ENCODE peak calls at places on chromosome 1, in nine cellular contexts. C is A549, R is sigmoid colon, U is Peyer's patch, Q is heart left ventricle, P is esophagus squamous epithelium, L is ovary, E is K562, Y is H1. W is an unnamed sample.

GRCh38 chr1:5269901-5270300 is 615.5 kb downstream of the AJAP1 start:
- DNase-seq in R (no peak), L (no peak), U (no peak), Y (no peak), E (no peak), Q (no peak), P (no peak), C (no peak), W (no peak)

GRCh38 chr1:41964400-41964799 is 45.7 kb upstream of the HIVEP3 start:
- DNase-seq in Q (no peak), L (no peak), P (no peak), C (no peak), R (no peak), E (no peak), Y (no peak), U (no peak), W (no peak)

GRCh38 chr1:109628540-109629321 is 9.1 kb downstream of the AMPD2 start:
- DNase-seq in Q (no peak), U (no peak), C (no peak), R (no peak), L (peak; percentile 23), P (no peak), E (no peak), Y (peak; percentile 37), W (peak; percentile 4)

GRCh38 chr1:166875302-166875733 is 746 bp downstream of the TADA1 start:
- DNase-seq in P (no peak), Y (no peak), R (no peak), U (no peak), C (no peak), L (no peak), E (peak; percentile 31), Q (no peak), W (no peak)

GRCh38 chr1:2785631-2786328 is 15.7 kb downstream of the TTC34 start:
- DNase-seq in Y (no peak), R (peak; percentile 52), L (no peak), P (no peak), C (no peak), U (peak; percentile 43), Q (no peak), E (no peak), W (no peak)

GRCh38 chr1:118136511-118136937 is 48.5 kb downstream of the SPAG17 start:
- DNase-seq in U (no peak), L (no peak), Q (peak; percentile 34), R (no peak), E (no peak), Y (no peak), P (no peak), C (no peak), W (no peak)

GRCh38 chr1:55282058-55282457 is 66.9 kb upstream of the USP24 start:
- DNase-seq in Q (no peak), C (no peak), E (no peak), U (no peak), R (no peak), P (no peak), L (no peak), Y (no peak), W (no peak)

GRCh38 chr1:161484613-161485012 is 20.6 kb upstream of the FCGR2A start:
- DNase-seq in L (no peak), C (no peak), R (no peak), P (no peak), Q (no peak), Y (no peak), U (no peak), E (no peak), W (no peak)

GRCh38 chr1:150981805-150982712 is at the start of gene ANXA9:
- DNase-seq in Q (no peak), P (no peak), C (no peak), L (no peak), E (peak; percentile 83), Y (peak; percentile 66), U (peak; percentile 74), R (no peak), W (no peak)

GRCh38 chr1:171213559-171214454 is 28.7 kb downstream of the FMO2 start:
- DNase-seq in C (no peak), P (no peak), E (no peak), L (no peak), Y (no peak), R (no peak), Q (no peak), U (no peak), W (no peak)

GRCh38 chr1:54379481-54380284 is 26.5 kb downstream of the SSBP3 start:
- DNase-seq in P (no peak), Y (no peak), C (no peak), E (no peak), U (no peak), L (peak; percentile 69), R (no peak), Q (peak; percentile 77), W (no peak)

GRCh38 chr1:32105338-32105737 is 2.5 kb upstream of the KPNA6 start:
- DNase-seq in U (no peak), Q (no peak), C (no peak), Y (no peak), E (no peak), L (no peak), P (no peak), R (no peak), W (no peak)

GRCh38 chr1:178580876-178581275 is 68.0 kb downstream of the TEX35 start:
- DNase-seq in U (no peak), Q (no peak), C (no peak), R (no peak), Y (no peak), P (no peak), E (no peak), L (no peak), W (no peak)

GRCh38 chr1:178579095-178579494 is 66.2 kb downstream of the TEX35 start:
- DNase-seq in Q (no peak), C (no peak), R (no peak), L (no peak), E (no peak), P (no peak), U (no peak), Y (no peak), W (no peak)

GRCh38 chr1:178579562-178579961 is 66.7 kb downstream of the TEX35 start:
- DNase-seq in Q (no peak), E (no peak), C (no peak), L (no peak), Y (no peak), U (no peak), P (no peak), R (no peak), W (no peak)

GRCh38 chr1:178580096-178580495 is 67.2 kb downstream of the TEX35 start:
- DNase-seq in P (no peak), R (no peak), Y (no peak), Q (no peak), L (no peak), C (no peak), E (no peak), U (no peak), W (no peak)

GRCh38 chr1:178581351-178581951 is 68.5 kb downstream of the TEX35 start:
- DNase-seq in C (no peak), U (no peak), L (no peak), E (no peak), R (no peak), Y (peak; percentile 62), P (no peak), Q (no peak), W (no peak)
- TF ChIP-seq CTCF in C (no peak), U (no peak), L (no peak), E (no peak), R (no peak), Y (peak; percentile 30), P (no peak), Q (no peak), W (no peak)

DNA sequence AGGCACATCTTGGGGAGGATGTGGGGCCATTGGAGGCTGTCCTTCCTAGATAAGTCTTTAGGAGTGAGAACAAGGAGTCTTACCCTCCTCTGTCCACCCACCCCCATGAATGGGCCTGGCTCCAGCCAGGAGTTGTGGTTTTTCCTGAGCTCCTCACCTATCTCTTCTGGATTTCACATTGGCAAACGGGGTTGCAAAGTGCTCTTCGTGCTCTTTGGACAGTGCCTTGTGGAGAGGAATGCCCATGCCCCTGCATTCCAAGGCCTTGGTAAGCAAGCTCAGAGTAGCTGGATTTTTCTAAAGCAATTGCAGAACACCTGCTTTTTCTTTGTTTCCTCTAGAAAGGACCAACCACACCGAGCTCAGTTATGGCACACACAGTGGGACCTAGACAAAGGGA is 152.1 kb upstream of the CAMK1G start:
- DNase-seq in P (no peak), Q (no peak), E (no peak), L (no peak), R (no peak), U (no peak), Y (no peak), C (no peak), W (no peak)
- H3K4me1 ChIP-seq in P (peaks cover 68% of the 10 kb centered on the region), Q (no peaks in the 10 kb centered on the region), E (no peaks in the 10 kb centered on the region), L (no peaks in the 10 kb centered on the region), R (no peaks in the 10 kb centered on the region), U (no peaks in the 10 kb centered on the region), Y (peaks cover 13% of the 10 kb centered on the region), C (peaks cover 22% of the 10 kb centered on the region), W (no peaks in the 10 kb centered on the region)

DNA sequence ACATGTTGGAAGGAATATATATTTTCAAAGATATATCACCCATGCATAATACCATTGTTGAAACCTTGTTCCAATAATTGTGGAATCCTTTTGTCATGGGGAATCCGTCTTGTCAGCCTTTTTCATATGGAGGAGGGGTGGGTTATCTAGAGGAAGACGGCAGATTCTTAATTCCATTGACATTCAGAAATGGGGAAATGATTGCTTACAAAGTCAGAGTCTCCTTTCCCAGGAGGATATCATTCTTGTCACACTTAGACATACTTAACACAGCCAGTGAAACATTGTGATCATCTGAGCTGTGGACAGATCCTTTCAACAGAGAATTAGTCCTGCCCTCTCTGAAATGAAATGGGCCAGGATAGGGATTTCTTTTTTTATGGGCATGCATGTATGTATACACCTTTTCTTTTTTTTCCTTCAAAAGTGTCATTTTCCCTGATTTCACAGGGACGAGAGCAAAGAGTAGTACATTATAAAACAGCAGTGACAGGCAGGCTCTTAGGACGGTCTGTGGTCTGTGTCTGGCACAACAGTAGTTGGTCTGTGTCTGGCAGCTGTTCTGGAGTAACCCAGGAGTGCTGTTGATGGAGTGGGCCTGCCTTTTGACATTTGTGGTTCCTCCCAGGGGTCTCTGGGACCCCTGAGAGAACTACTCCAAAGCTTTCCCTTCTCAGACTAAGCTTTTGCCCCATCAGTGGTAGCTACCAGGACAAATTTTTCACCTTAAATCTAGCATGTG is 50.1 kb downstream of the VPS13D start:
- DNase-seq in Q (no peak), P (no peak), C (no peak), L (no peak), R (no peak), E (no peak), Y (no peak), U (no peak), W (no peak)
- TF ChIP-seq POLR2A in Q (no peak), P (no peak), C (no peak), L (no peak), R (no peak), E (no peak), Y (no peak), U (no peak), W (no peak)

DNA sequence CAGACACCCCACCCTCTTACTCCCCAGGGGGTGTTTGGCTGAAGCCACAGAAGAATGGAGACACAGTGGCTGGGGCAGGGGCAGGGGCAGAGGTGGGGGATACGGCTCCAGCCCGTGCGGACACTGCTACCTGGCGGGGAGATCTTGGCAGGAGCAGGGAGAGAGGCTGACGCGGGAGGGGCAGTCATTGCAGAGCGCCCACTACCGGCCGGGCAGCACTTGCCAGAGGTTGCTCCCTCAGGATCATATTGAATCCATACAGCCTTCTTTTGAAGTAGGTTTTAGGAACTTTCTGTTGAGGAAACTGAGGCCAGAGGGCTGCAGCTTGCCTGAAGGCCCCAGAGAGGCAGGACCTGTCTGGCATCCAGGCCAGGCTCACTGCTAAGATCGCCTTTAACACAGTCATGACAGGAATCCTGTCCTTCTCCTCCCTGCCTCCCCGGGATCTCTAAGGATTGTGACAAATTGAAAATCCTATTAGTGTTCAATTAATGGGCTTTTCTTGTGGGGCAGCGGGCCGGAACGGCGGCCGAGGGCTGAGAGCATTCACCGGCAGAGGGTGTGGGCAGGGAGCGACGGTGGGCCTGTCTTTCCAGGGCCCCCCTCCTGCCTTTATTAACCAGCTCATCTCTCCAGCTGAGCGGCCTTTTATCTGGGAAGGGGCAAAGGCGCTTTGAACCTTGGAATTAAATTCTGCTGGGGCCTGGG is 65.5 kb upstream of the WNT4 start:
- DNase-seq in R (peak; percentile 40), U (no peak), L (no peak), C (no peak), Q (no peak), Y (peak; percentile 61), E (peak; percentile 54), P (no peak), W (no peak)
- TF ChIP-seq CTCF in R (no peak), U (no peak), L (no peak), C (peak; percentile 35), Q (no peak), Y (peak; percentile 35), E (peak; percentile 88), P (no peak), W (no peak)

W was measured in tibial nerve.